ENCODE peak calls at places on chromosomes 7 and 10, in nine cellular contexts. One of them, this sample, is unnamed.

GRCh38 chr7:38374507-38374906 is 101.1 kb upstream of the TARP start:
- DNase-seq in neural progenitor cell: peak
- DNase-seq in left ventricle myocardium inferior: no peak
- DNase-seq in WTC11: peak
- DNase-seq in stomach: no peak
- DNase-seq in GM13976: peak
- DNase-seq in coronary artery: no peak
- DNase-seq in epithelial cell of proximal tubule: no peak
- DNase-seq in fibroblast of the aortic adventitia: peak
- DNase-seq in this sample: no peak

GRCh38 chr7:129530881-129531391 is 28.6 kb downstream of the SMKR1 start:
- DNase-seq in neural progenitor cell: no peak
- DNase-seq in stomach: no peak
- DNase-seq in GM13976: no peak
- DNase-seq in epithelial cell of proximal tubule: peak
- DNase-seq in coronary artery: no peak
- DNase-seq in fibroblast of the aortic adventitia: peak
- DNase-seq in left ventricle myocardium inferior: no peak
- DNase-seq in WTC11: no peak
- DNase-seq in this sample: no peak

GRCh38 chr10:98251399-98251798 is 16.6 kb downstream of the LOXL4 start:
- DNase-seq in GM13976: no peak
- DNase-seq in left ventricle myocardium inferior: no peak
- DNase-seq in epithelial cell of proximal tubule: no peak
- DNase-seq in WTC11: no peak
- DNase-seq in neural progenitor cell: no peak
- DNase-seq in fibroblast of the aortic adventitia: no peak
- DNase-seq in stomach: no peak
- DNase-seq in coronary artery: no peak
- DNase-seq in this sample: peak

GRCh38 chr7:131829911-131830310 is 273.5 kb upstream of the PODXL start:
- DNase-seq in WTC11: peak
- DNase-seq in epithelial cell of proximal tubule: no peak
- DNase-seq in GM13976: no peak
- DNase-seq in neural progenitor cell: peak
- DNase-seq in fibroblast of the aortic adventitia: no peak
- DNase-seq in stomach: no peak
- DNase-seq in coronary artery: no peak
- DNase-seq in left ventricle myocardium inferior: peak
- DNase-seq in this sample: no peak

GRCh38 chr10:7230956-7231355 is 179.9 kb downstream of the SFMBT2 start:
- DNase-seq in neural progenitor cell: no peak
- DNase-seq in coronary artery: no peak
- DNase-seq in GM13976: no peak
- DNase-seq in left ventricle myocardium inferior: no peak
- DNase-seq in WTC11: no peak
- DNase-seq in fibroblast of the aortic adventitia: no peak
- DNase-seq in epithelial cell of proximal tubule: no peak
- DNase-seq in stomach: no peak
- DNase-seq in this sample: no peak

GRCh38 chr10:100506596-100507356 is 12.9 kb downstream of the SEC31B start:
- DNase-seq in WTC11: no peak
- DNase-seq in coronary artery: no peak
- DNase-seq in epithelial cell of proximal tubule: no peak
- DNase-seq in GM13976: no peak
- DNase-seq in stomach: no peak
- DNase-seq in left ventricle myocardium inferior: no peak
- DNase-seq in neural progenitor cell: no peak
- DNase-seq in fibroblast of the aortic adventitia: peak
- DNase-seq in this sample: no peak

GRCh38 chr10:96272256-96272985 is 1.1 kb upstream of the BLNK start:
- DNase-seq in WTC11: no peak
- DNase-seq in epithelial cell of proximal tubule: no peak
- DNase-seq in stomach: no peak
- DNase-seq in fibroblast of the aortic adventitia: no peak
- DNase-seq in neural progenitor cell: no peak
- DNase-seq in GM13976: no peak
- DNase-seq in left ventricle myocardium inferior: no peak
- DNase-seq in coronary artery: no peak
- DNase-seq in this sample: no peak

GRCh38 chr10:100479059-100479458 is 16.2 kb downstream of the WNT8B start:
- DNase-seq in fibroblast of the aortic adventitia: no peak
- DNase-seq in neural progenitor cell: no peak
- DNase-seq in left ventricle myocardium inferior: no peak
- DNase-seq in coronary artery: no peak
- DNase-seq in GM13976: no peak
- DNase-seq in epithelial cell of proximal tubule: no peak
- DNase-seq in WTC11: no peak
- DNase-seq in stomach: no peak
- DNase-seq in this sample: no peak

GRCh38 chr7:157905740-157906461 is 569.1 kb downstream of the DNAJB6 start:
- DNase-seq in left ventricle myocardium inferior: peak
- DNase-seq in WTC11: peak
- DNase-seq in stomach: no peak
- DNase-seq in fibroblast of the aortic adventitia: no peak
- DNase-seq in neural progenitor cell: peak
- DNase-seq in GM13976: no peak
- DNase-seq in epithelial cell of proximal tubule: no peak
- DNase-seq in coronary artery: no peak
- DNase-seq in this sample: no peak

GRCh38 chr7:121084748-121085336 is 96.3 kb downstream of the CPED1 start:
- DNase-seq in GM13976: no peak
- DNase-seq in neural progenitor cell: no peak
- DNase-seq in left ventricle myocardium inferior: no peak
- DNase-seq in WTC11: no peak
- DNase-seq in coronary artery: no peak
- DNase-seq in fibroblast of the aortic adventitia: peak
- DNase-seq in epithelial cell of proximal tubule: peak
- DNase-seq in stomach: no peak
- DNase-seq in this sample: no peak

GRCh38 chr7:26159243-26159642 is 7.2 kb downstream of the NFE2L3 start:
- DNase-seq in coronary artery: no peak
- DNase-seq in fibroblast of the aortic adventitia: no peak
- DNase-seq in GM13976: no peak
- DNase-seq in WTC11: no peak
- DNase-seq in epithelial cell of proximal tubule: peak
- DNase-seq in left ventricle myocardium inferior: no peak
- DNase-seq in stomach: no peak
- DNase-seq in neural progenitor cell: no peak
- DNase-seq in this sample: no peak

GRCh38 chr10:68106656-68107055 is 2.6 kb upstream of the MYPN start:
- DNase-seq in stomach: no peak
- DNase-seq in neural progenitor cell: no peak
- DNase-seq in GM13976: no peak
- DNase-seq in coronary artery: no peak
- DNase-seq in fibroblast of the aortic adventitia: peak
- DNase-seq in WTC11: no peak
- DNase-seq in epithelial cell of proximal tubule: peak
- DNase-seq in left ventricle myocardium inferior: no peak
- DNase-seq in this sample: no peak

GRCh38 chr10:103278862-103279298 is 1.9 kb downstream of the INA start:
- DNase-seq in epithelial cell of proximal tubule: no peak
- DNase-seq in WTC11: peak
- DNase-seq in stomach: peak
- DNase-seq in GM13976: peak
- DNase-seq in coronary artery: no peak
- DNase-seq in left ventricle myocardium inferior: peak
- DNase-seq in neural progenitor cell: peak
- DNase-seq in fibroblast of the aortic adventitia: peak
- DNase-seq in this sample: peak

GRCh38 chr7:128963327-128963757 is 25.6 kb downstream of the IRF5 start:
- DNase-seq in WTC11: no peak
- DNase-seq in coronary artery: no peak
- DNase-seq in stomach: no peak
- DNase-seq in GM13976: peak
- DNase-seq in fibroblast of the aortic adventitia: no peak
- DNase-seq in neural progenitor cell: no peak
- DNase-seq in left ventricle myocardium inferior: no peak
- DNase-seq in epithelial cell of proximal tubule: peak
- DNase-seq in this sample: no peak

GRCh38 chr10:31071232-31071999 is 39.8 kb upstream of the ZNF438 start:
- DNase-seq in WTC11: no peak
- DNase-seq in stomach: no peak
- DNase-seq in epithelial cell of proximal tubule: no peak
- DNase-seq in neural progenitor cell: no peak
- DNase-seq in GM13976: no peak
- DNase-seq in left ventricle myocardium inferior: no peak
- DNase-seq in coronary artery: no peak
- DNase-seq in fibroblast of the aortic adventitia: peak
- DNase-seq in this sample: no peak

GRCh38 chr10:133316266-133316665 is 7.6 kb downstream of the ZNF511 start:
- DNase-seq in coronary artery: no peak
- DNase-seq in neural progenitor cell: no peak
- DNase-seq in GM13976: no peak
- DNase-seq in epithelial cell of proximal tubule: no peak
- DNase-seq in fibroblast of the aortic adventitia: no peak
- DNase-seq in stomach: no peak
- DNase-seq in WTC11: no peak
- DNase-seq in left ventricle myocardium inferior: no peak
- DNase-seq in this sample: no peak

GRCh38 chr10:84845628-84846261 is 517.4 kb downstream of the CCSER2 start:
- DNase-seq in neural progenitor cell: peak
- DNase-seq in left ventricle myocardium inferior: no peak
- DNase-seq in stomach: no peak
- DNase-seq in coronary artery: no peak
- DNase-seq in WTC11: peak
- DNase-seq in GM13976: no peak
- DNase-seq in epithelial cell of proximal tubule: no peak
- DNase-seq in fibroblast of the aortic adventitia: no peak
- DNase-seq in this sample: no peak

GRCh38 chr7:47314248-47314647 is 267.7 kb downstream of the TNS3 start:
- DNase-seq in coronary artery: no peak
- DNase-seq in GM13976: no peak
- DNase-seq in WTC11: no peak
- DNase-seq in left ventricle myocardium inferior: no peak
- DNase-seq in epithelial cell of proximal tubule: no peak
- DNase-seq in fibroblast of the aortic adventitia: no peak
- DNase-seq in neural progenitor cell: no peak
- DNase-seq in stomach: no peak
- DNase-seq in this sample: no peak

DNA sequence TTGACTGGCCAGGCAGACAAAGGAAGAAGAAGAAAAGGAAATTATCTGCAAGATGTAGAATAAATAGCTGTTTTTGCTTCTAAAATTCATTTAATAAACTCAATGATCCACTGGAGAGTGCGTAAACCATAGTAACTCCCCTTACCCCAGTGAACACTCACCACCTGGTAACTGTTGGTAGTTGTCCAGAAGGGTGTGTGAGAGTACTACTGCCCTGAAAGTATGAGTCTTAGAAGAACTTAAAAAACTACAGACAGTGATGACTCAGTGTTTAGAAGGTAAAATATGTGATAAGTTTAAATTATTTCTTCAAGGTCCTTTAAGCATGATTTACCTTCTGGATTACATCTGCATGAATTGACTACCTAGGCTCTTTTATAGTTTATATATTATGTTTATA is 53.0 kb upstream of the SEMA3A start:
- DNase-seq in neural progenitor cell: no peak
- DNase-seq in left ventricle myocardium inferior: no peak
- DNase-seq in epithelial cell of proximal tubule: no peak
- DNase-seq in GM13976: no peak
- DNase-seq in coronary artery: no peak
- DNase-seq in WTC11: no peak
- DNase-seq in fibroblast of the aortic adventitia: peak
- DNase-seq in stomach: no peak
- DNase-seq in this sample: no peak
- TF ChIP-seq CTCF in neural progenitor cell: no peak
- TF ChIP-seq CTCF in left ventricle myocardium inferior: no peak
- TF ChIP-seq CTCF in epithelial cell of proximal tubule: peak
- TF ChIP-seq CTCF in GM13976: no peak
- TF ChIP-seq CTCF in coronary artery: no peak
- TF ChIP-seq CTCF in WTC11: no peak
- TF ChIP-seq CTCF in fibroblast of the aortic adventitia: peak
- TF ChIP-seq CTCF in stomach: no peak
- TF ChIP-seq CTCF in this sample: no peak

GRCh38 chr7:67738-68395 is 124.5 kb upstream of the FAM20C start:
- DNase-seq in stomach: no peak
- DNase-seq in coronary artery: no peak
- DNase-seq in neural progenitor cell: peak
- DNase-seq in fibroblast of the aortic adventitia: peak
- DNase-seq in left ventricle myocardium inferior: no peak
- DNase-seq in WTC11: no peak
- DNase-seq in GM13976: no peak
- DNase-seq in epithelial cell of proximal tubule: no peak
- DNase-seq in this sample: no peak
- TF ChIP-seq CTCF in stomach: no peak
- TF ChIP-seq CTCF in coronary artery: no peak
- TF ChIP-seq CTCF in neural progenitor cell: peak
- TF ChIP-seq CTCF in fibroblast of the aortic adventitia: peak
- TF ChIP-seq CTCF in left ventricle myocardium inferior: no peak
- TF ChIP-seq CTCF in WTC11: no peak
- TF ChIP-seq CTCF in GM13976: no peak
- TF ChIP-seq CTCF in epithelial cell of proximal tubule: peak
- TF ChIP-seq CTCF in this sample: no peak

GRCh38 chr10:14547826-14548225 is 217.1 kb upstream of the FRMD4A start:
- DNase-seq in GM13976: no peak
- DNase-seq in neural progenitor cell: peak
- DNase-seq in left ventricle myocardium inferior: no peak
- DNase-seq in WTC11: peak
- DNase-seq in fibroblast of the aortic adventitia: no peak
- DNase-seq in coronary artery: no peak
- DNase-seq in stomach: no peak
- DNase-seq in epithelial cell of proximal tubule: no peak
- DNase-seq in this sample: no peak
- TF ChIP-seq CTCF in GM13976: no peak
- TF ChIP-seq CTCF in neural progenitor cell: peak
- TF ChIP-seq CTCF in left ventricle myocardium inferior: no peak
- TF ChIP-seq CTCF in WTC11: peak
- TF ChIP-seq CTCF in fibroblast of the aortic adventitia: peak
- TF ChIP-seq CTCF in coronary artery: no peak
- TF ChIP-seq CTCF in stomach: no peak
- TF ChIP-seq CTCF in epithelial cell of proximal tubule: peak
- TF ChIP-seq CTCF in this sample: peak

GRCh38 chr10:94760586-94761178 is 1.8 kb upstream of the CYP2C19 start:
- DNase-seq in WTC11: no peak
- DNase-seq in coronary artery: no peak
- DNase-seq in neural progenitor cell: no peak
- DNase-seq in GM13976: no peak
- DNase-seq in epithelial cell of proximal tubule: no peak
- DNase-seq in fibroblast of the aortic adventitia: no peak
- DNase-seq in left ventricle myocardium inferior: no peak
- DNase-seq in stomach: no peak
- DNase-seq in this sample: no peak

GRCh38 chr10:94757916-94758315 is 4.6 kb upstream of the CYP2C19 start:
- DNase-seq in neural progenitor cell: no peak
- DNase-seq in epithelial cell of proximal tubule: no peak
- DNase-seq in left ventricle myocardium inferior: no peak
- DNase-seq in fibroblast of the aortic adventitia: no peak
- DNase-seq in GM13976: no peak
- DNase-seq in stomach: no peak
- DNase-seq in coronary artery: no peak
- DNase-seq in WTC11: peak
- DNase-seq in this sample: no peak

DNA sequence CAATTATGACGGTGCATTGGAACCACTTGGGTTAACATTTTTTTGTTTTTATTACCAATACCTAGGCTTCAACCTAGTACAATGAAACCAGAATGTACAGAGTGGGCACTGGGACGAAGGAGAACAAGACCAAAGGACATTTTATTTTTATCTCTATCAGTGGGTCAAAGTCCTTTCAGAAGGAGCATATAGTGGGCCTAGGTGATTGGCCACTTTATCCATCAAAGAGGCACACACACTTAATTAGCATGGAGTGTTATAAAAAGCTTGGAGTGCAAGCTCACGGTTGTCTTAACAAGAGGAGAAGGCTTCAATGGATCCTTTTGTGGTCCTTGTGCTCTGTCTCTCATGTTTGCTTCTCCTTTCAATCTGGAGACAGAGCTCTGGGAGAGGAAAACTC is at the start of gene CYP2C19:
- DNase-seq in coronary artery: no peak
- DNase-seq in epithelial cell of proximal tubule: no peak
- DNase-seq in WTC11: no peak
- DNase-seq in left ventricle myocardium inferior: no peak
- DNase-seq in fibroblast of the aortic adventitia: no peak
- DNase-seq in GM13976: no peak
- DNase-seq in stomach: no peak
- DNase-seq in neural progenitor cell: no peak
- DNase-seq in this sample: no peak
- TF ChIP-seq CTCF in coronary artery: no peak
- TF ChIP-seq CTCF in epithelial cell of proximal tubule: no peak
- TF ChIP-seq CTCF in WTC11: no peak
- TF ChIP-seq CTCF in left ventricle myocardium inferior: no peak
- TF ChIP-seq CTCF in fibroblast of the aortic adventitia: no peak
- TF ChIP-seq CTCF in GM13976: no peak
- TF ChIP-seq CTCF in stomach: no peak
- TF ChIP-seq CTCF in neural progenitor cell: no peak
- TF ChIP-seq CTCF in this sample: no peak